ENCODE peak calls at places on chromosomes 6 and 20, in eight cellular contexts. J is stomach, D is suprapubic skin, X is sigmoid colon, U is transverse colon, N is K562, M is GM12878, O is H1. L is an unnamed sample.

GRCh38 chr6:55108469-55109130 is 65.7 kb upstream of the HCRTR2 start:
- DNase-seq in M (no peak), X (no peak), N (no peak), J (no peak), O (peak), D (no peak), U (no peak), L (no peak)

GRCh38 chr6:157681041-157681650 is 141.9 kb upstream of the SNX9 start:
- DNase-seq in O (no peak), X (no peak), U (no peak), N (no peak), M (no peak), J (no peak), D (no peak), L (no peak)

GRCh38 chr20:34945315-34946077 is 10.1 kb downstream of the GSS start:
- DNase-seq in D (no peak), M (no peak), O (no peak), X (no peak), J (peak), N (no peak), U (peak), L (no peak)

GRCh38 chr6:14216931-14217684 is 99.5 kb downstream of the CD83 start:
- DNase-seq in J (no peak), N (no peak), D (no peak), U (no peak), X (no peak), M (no peak), O (no peak), L (no peak)

GRCh38 chr6:52788478-52788877 is 15.1 kb downstream of the GSTA1 start:
- DNase-seq in D (no peak), O (no peak), J (no peak), X (no peak), M (no peak), U (no peak), N (peak), L (no peak)

GRCh38 chr6:34053721-34054120 is 92.2 kb downstream of the GRM4 start:
- DNase-seq in O (no peak), M (no peak), D (no peak), U (peak), N (no peak), J (no peak), X (no peak), L (no peak)

GRCh38 chr20:46388945-46389344 is 17.5 kb downstream of the ELMO2 start:
- DNase-seq in J (no peak), O (no peak), D (no peak), X (peak), N (no peak), M (no peak), U (no peak), L (no peak)

GRCh38 chr20:47577271-47577670 is 75.6 kb downstream of the NCOA3 start:
- DNase-seq in U (no peak), N (no peak), M (no peak), J (no peak), O (no peak), D (no peak), X (no peak), L (no peak)

GRCh38 chr6:79196908-79197307 is 37.6 kb downstream of the HMGN3 start:
- DNase-seq in J (no peak), N (no peak), U (no peak), O (no peak), D (no peak), M (no peak), X (no peak), L (no peak)

GRCh38 chr20:6142348-6142993 is 19.6 kb upstream of the FERMT1 start:
- DNase-seq in U (peak), X (no peak), D (no peak), N (peak), J (peak), M (peak), O (no peak), L (no peak)

GRCh38 chr6:36853325-36853724 is 14.1 kb upstream of the CPNE5 start:
- DNase-seq in O (no peak), J (no peak), N (no peak), U (no peak), D (peak), X (peak), M (no peak), L (no peak)

GRCh38 chr6:158005626-158006180 is 24.0 kb downstream of the SYNJ2 start:
- DNase-seq in X (no peak), J (no peak), M (no peak), D (peak), N (no peak), O (no peak), U (no peak), L (no peak)

GRCh38 chr6:97401533-97401932 is 118.5 kb upstream of the MMS22L start:
- DNase-seq in J (no peak), N (no peak), U (no peak), D (no peak), X (no peak), O (no peak), M (no peak), L (no peak)

GRCh38 chr20:51354769-51355319 is 187.7 kb downstream of the NFATC2 start:
- DNase-seq in X (peak), O (no peak), J (no peak), D (no peak), N (no peak), U (no peak), M (no peak), L (no peak)

GRCh38 chr6:83536034-83536646 is 23.8 kb downstream of the PRSS35 start:
- DNase-seq in D (no peak), O (no peak), N (peak), U (peak), X (no peak), J (peak), M (peak), L (peak)

GRCh38 chr6:5752282-5752681 is 254.4 kb downstream of the NRN1 start:
- DNase-seq in X (no peak), D (no peak), U (no peak), M (no peak), J (no peak), N (peak), O (peak), L (no peak)

GRCh38 chr6:5305968-5306626 is 44.8 kb downstream of the FARS2 start:
- DNase-seq in X (no peak), J (no peak), D (no peak), N (no peak), O (no peak), U (no peak), M (no peak), L (no peak)

GRCh38 chr6:42315991-42316378 is 98.3 kb upstream of the MRPS10 start:
- DNase-seq in N (peak), X (no peak), M (no peak), D (no peak), J (no peak), O (peak), U (peak), L (peak)

GRCh38 chr6:150072201-150072600 is 3.3 kb upstream of the ULBP3 start:
- DNase-seq in X (no peak), O (no peak), M (no peak), J (peak), N (peak), D (peak), U (peak), L (peak)

GRCh38 chr6:98487612-98488011 is 346.8 kb upstream of the POU3F2 start:
- DNase-seq in N (no peak), M (no peak), D (no peak), U (no peak), J (no peak), O (no peak), X (no peak), L (no peak)

GRCh38 chr20:51958636-51959542 is 156.6 kb upstream of the SALL4 start:
- DNase-seq in U (no peak), M (no peak), D (no peak), N (no peak), X (no peak), J (no peak), O (no peak), L (no peak)

GRCh38 chr6:27479319-27480182 is 6.6 kb upstream of the ZNF184 start:
- DNase-seq in O (no peak), M (peak), U (peak), D (peak), X (peak), N (peak), J (peak), L (peak)

GRCh38 chr20:29741594-29741893 is 1515.9 kb upstream of the DEFB115 start:
- DNase-seq in O (no peak), D (peak), N (no peak), M (no peak), U (no peak), X (no peak), J (peak), L (no peak)

GRCh38 chr6:24257282-24257681 is 100.6 kb downstream of the DCDC2 start:
- DNase-seq in X (no peak), M (no peak), D (no peak), N (no peak), J (no peak), O (no peak), U (no peak), L (no peak)

GRCh38 chr6:135851442-135852271 is at the start of gene PDE7B:
- DNase-seq in J (peak), U (peak), O (peak), N (no peak), D (peak), M (no peak), X (peak), L (peak)
- TF ChIP-seq POLR2AphosphoS5 in J (peak), U (peak), O (no peak), N (no peak), D (peak), M (no peak), X (peak), L (no peak)

DNA sequence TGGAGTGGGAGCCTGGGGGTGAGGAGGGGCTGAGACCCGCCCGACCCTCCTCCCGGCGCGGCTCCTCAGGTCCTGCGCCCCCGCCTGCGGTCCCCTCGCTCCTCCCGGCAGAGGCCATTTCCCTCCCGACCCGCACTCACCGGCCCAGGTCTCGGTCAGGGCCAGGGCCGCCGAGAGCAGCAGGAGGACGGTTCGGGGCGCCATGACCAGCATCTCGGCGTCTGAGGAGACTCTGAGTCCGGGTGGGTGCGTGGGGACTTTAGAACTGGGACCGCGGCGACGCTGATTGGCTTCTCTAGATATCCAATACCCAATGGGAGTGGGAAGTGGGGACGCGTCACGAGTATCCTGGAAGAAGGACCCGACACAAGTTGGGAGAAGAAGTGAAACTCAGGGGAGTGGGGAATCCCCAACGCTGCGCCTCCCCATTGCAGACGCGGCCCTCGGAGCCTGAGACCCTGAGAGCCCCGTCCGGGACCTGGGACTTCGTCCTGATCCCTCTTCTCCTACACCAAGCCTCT is at the start of gene HLA-B:
- DNase-seq in M (peak), O (no peak), X (peak), N (peak), U (peak), D (peak), J (peak), L (peak)
- TF ChIP-seq POLR2A in M (peak), O (no peak), X (peak), N (no peak), U (no peak), D (no peak), J (no peak), L (peak)

GRCh38 chr6:154513601-154514320 is 3.3 kb upstream of the CNKSR3 start:
- DNase-seq in D (no peak), J (no peak), U (no peak), X (no peak), O (no peak), N (peak), M (no peak), L (no peak)

GRCh38 chr6:154511735-154512097 is 1.2 kb upstream of the CNKSR3 start:
- DNase-seq in N (no peak), O (no peak), J (no peak), U (no peak), M (no peak), D (no peak), X (no peak), L (no peak)

GRCh38 chr6:154514481-154514880 is 4.0 kb upstream of the CNKSR3 start:
- DNase-seq in M (no peak), U (no peak), D (no peak), O (no peak), X (no peak), N (no peak), J (no peak), L (no peak)

GRCh38 chr6:154510144-154510905 is at the start of gene CNKSR3:
- DNase-seq in D (peak), M (no peak), O (peak), N (peak), J (peak), X (peak), U (peak), L (peak)

GRCh38 chr6:154512214-154512613 is 1.7 kb upstream of the CNKSR3 start:
- DNase-seq in M (no peak), U (no peak), N (no peak), O (no peak), X (no peak), D (no peak), J (no peak), L (no peak)
- TF ChIP-seq EP300 in M (no peak), U (no peak), N (no peak), O (no peak), X (no peak), D (no peak), J (no peak), L (no peak)

GRCh38 chr6:21295846-21296245 is 297.7 kb upstream of the SOX4 start:
- DNase-seq in M (no peak), O (no peak), D (no peak), U (no peak), N (no peak), X (no peak), J (no peak), L (no peak)
- TF ChIP-seq POLR2AphosphoS5 in M (no peak), O (no peak), D (no peak), U (no peak), N (no peak), X (no peak), J (no peak), L (no peak)

GRCh38 chr6:166776571-166776970 is 149.5 kb upstream of the RPS6KA2 start:
- DNase-seq in N (no peak), D (no peak), O (no peak), M (no peak), J (no peak), X (no peak), U (no peak), L (no peak)

GRCh38 chr6:166775923-166776220 is 148.8 kb upstream of the RPS6KA2 start:
- DNase-seq in N (no peak), M (no peak), O (no peak), X (no peak), U (no peak), J (no peak), D (no peak), L (no peak)

GRCh38 chr6:166774770-166775169 is 147.7 kb upstream of the RPS6KA2 start:
- DNase-seq in M (no peak), U (no peak), O (no peak), X (no peak), N (no peak), D (no peak), J (no peak), L (no peak)

GRCh38 chr6:166774292-166774691 is 147.2 kb upstream of the RPS6KA2 start:
- DNase-seq in U (no peak), D (no peak), M (no peak), O (no peak), X (no peak), N (no peak), J (no peak), L (no peak)

DNA sequence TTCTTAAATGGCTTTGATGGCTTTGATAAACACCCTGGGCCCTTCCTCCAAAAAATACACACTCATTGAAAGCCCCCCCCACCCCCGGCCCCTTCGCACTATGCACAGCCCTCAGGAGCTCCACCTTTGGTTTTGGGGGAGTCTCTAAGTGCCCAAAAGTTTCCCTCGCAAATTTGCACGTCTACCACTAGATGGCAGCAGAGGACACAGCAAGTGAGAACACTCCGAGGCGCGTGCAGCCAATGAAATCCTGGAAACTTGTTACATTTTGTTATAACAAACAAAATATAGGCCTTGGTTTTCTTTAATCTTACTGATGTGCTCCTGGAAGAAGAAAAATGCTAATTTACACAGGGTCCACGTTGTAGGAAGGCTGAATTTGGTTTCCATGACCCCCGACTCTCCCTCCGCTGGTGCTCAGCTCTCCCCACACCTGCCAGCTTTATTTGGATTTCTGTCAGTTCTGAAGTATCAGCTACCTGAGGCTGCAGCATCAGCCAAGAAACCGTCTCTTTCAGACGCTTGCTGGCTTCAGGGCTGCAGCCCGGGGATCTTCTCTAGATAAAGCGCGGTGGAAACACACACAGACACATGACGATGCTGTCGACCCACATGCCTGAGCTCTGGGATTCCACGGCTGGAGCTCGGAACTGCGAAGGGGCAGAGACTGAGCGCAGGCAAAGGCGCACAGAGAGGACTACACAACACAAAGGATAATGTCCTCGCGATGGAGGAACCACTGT is 148.3 kb upstream of the RPS6KA2 start:
- DNase-seq in N (peak), X (no peak), O (no peak), J (peak), D (no peak), U (peak), M (no peak), L (peak)
- TF ChIP-seq POLR2A in N (no peak), X (no peak), O (no peak), J (no peak), D (no peak), U (no peak), M (no peak), L (no peak)

DNA sequence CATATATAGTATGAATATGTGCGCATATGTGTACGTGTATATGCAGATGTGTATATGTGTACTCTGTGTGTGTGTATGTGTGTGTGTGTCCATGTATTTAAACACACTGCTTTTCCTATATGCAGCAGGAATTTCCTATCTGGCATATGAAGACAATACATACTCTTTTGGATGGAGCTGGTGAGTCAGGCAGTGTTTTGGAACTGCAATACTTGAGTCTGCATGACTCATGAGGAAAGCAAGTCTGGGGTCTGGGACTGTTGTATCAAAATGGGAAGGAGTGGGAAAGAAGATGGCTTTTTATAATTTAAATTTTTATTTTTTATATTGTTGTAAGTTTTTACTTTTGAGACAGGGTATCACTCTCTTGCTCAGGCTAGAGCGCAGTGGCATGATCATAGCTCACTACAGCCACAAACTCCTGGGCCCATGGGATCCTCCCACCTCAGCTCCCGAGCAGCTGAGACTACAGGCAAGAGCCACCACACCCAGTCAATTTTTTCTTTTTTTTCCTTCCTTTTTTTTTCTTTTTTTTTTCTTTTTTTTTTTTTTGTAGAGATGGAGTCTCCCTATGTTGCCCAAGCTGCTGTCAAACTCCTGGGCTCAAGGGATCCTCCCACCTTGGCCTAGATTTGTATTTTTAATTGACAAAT is 72.2 kb downstream of the ATXN1 start:
- DNase-seq in X (no peak), U (no peak), O (no peak), M (no peak), D (no peak), J (no peak), N (no peak), L (no peak)
- TF ChIP-seq EP300 in X (no peak), U (no peak), O (no peak), M (no peak), D (no peak), J (no peak), N (no peak), L (no peak)

GRCh38 chr6:56841751-56842150 is 113.2 kb upstream of the BEND6 start:
- DNase-seq in O (no peak), U (no peak), D (no peak), J (no peak), M (no peak), X (no peak), N (no peak), L (no peak)

GRCh38 chr6:56840467-56841371 is 114.2 kb upstream of the BEND6 start:
- DNase-seq in U (no peak), M (no peak), J (no peak), N (no peak), D (no peak), X (no peak), O (no peak), L (no peak)

GRCh38 chr6:56843476-56844349 is 111.2 kb upstream of the BEND6 start:
- DNase-seq in D (peak), J (peak), M (peak), O (peak), X (peak), U (peak), N (peak), L (peak)

GRCh38 chr6:56841372-56841749 is 113.5 kb upstream of the BEND6 start:
- DNase-seq in X (no peak), O (no peak), D (no peak), M (no peak), J (no peak), N (no peak), U (no peak), L (no peak)

DNA sequence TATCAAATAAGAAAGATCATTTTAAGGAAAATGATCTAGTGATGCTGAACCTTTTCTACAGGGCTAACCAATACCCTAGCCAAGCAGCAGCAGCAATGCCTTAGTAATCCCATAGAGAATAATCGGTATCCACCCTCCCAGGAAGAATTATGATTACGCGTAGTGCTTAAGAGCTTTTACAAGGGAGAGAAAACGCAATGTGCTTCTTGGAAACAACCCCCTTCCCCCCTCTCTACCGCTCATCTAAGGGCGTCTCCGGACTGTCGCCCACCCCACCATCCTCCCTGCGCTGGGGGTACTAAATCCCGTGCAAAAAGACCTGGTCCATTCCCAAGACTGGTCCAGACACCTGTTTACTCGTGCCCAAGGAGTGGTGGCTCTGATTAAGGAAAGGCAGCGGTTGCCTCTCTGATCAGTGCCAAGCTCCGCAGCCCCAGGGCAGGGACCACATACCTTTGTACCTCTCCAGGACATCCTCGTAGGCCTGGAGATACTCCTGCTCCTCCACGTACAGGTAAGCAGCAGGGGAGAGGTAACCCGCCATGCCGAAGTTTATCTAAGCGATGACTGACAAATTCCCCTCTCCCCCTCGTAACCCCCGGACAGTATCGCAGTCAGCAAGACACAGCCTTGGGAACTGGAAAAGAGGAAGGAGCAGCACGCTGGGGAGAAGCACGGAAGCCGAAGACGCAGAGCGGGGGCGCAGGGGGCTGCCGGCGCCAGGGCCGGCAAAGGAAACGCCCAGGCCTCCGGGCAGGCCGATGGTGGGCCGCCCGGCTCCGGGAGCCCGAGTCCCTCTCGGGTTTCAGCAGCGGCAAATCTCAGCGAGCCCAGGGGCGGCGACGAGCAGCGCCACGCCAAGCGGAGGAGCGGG is 112.1 kb upstream of the BEND6 start:
- DNase-seq in O (no peak), U (peak), M (no peak), N (peak), J (no peak), D (peak), X (peak), L (no peak)
- TF ChIP-seq POLR2AphosphoS5 in O (peak), U (no peak), M (no peak), N (no peak), J (no peak), D (no peak), X (peak), L (no peak)

L was measured in upper lobe of left lung.